ENCODE peak calls at places on chromosome 22, in five cellular contexts. W is left ventricle myocardium inferior, N is PC-9, R is endothelial cell of umbilical vein, D is transverse colon. V is an unnamed sample.

GRCh38 chr22:33271390-33272161 is 213.4 kb upstream of the SYN3 start:
- DNase-seq in N (no peak), R (no peak), W (peak; percentile 67), D (peak; percentile 44), V (no peak)

GRCh38 chr22:40628354-40629042 is 8.0 kb downstream of the MRTFA start:
- DNase-seq in D (no peak), R (no peak), W (no peak), N (no peak), V (no peak)

GRCh38 chr22:26828311-26828710 is 170.9 kb downstream of the MIAT start:
- DNase-seq in N (no peak), W (no peak), D (no peak), R (no peak), V (no peak)

GRCh38 chr22:25404923-25405853 is 159.3 kb upstream of the GRK3 start:
- DNase-seq in N (peak; percentile 54), R (no peak), D (peak; percentile 86), W (peak; percentile 87), V (peak; percentile 80)

GRCh38 chr22:44686873-44687600 is 15.0 kb upstream of the PRR5 start:
- DNase-seq in W (no peak), D (no peak), N (no peak), R (no peak), V (no peak)

GRCh38 chr22:39183991-39184585 is 31.6 kb upstream of the CBX7 start:
- DNase-seq in W (no peak), R (peak; percentile 22), D (no peak), N (no peak), V (no peak)

GRCh38 chr22:22103078-22103593 is 120.5 kb upstream of the TOP3B start:
- DNase-seq in N (no peak), W (no peak), D (no peak), R (no peak), V (no peak)

GRCh38 chr22:40196628-40197027 is 18.9 kb downstream of the TNRC6B start:
- DNase-seq in N (peak; percentile 16), W (no peak), D (no peak), R (peak; percentile 85), V (peak; percentile 83)

GRCh38 chr22:33957086-33957485 is 36.8 kb upstream of the LARGE1 start:
- DNase-seq in D (no peak), N (no peak), R (no peak), W (no peak), V (no peak)

GRCh38 chr22:19872779-19873137 is 18.1 kb upstream of the GNB1L start:
- DNase-seq in W (no peak), N (no peak), R (no peak), D (no peak), V (no peak)

GRCh38 chr22:35154937-35155387 is 89.0 kb downstream of the ISX start:
- DNase-seq in N (peak; percentile 50), D (peak; percentile 53), R (peak; percentile 56), W (peak; percentile 26), V (peak; percentile 51)

GRCh38 chr22:39244496-39245129 is at the start of gene PDGFB:
- DNase-seq in D (peak; percentile 41), N (peak; percentile 71), W (peak; percentile 63), R (peak; percentile 65), V (no peak)

GRCh38 chr22:33853200-33854097 is 66.8 kb downstream of the LARGE1 start:
- DNase-seq in N (peak; percentile 68), R (peak; percentile 6), W (peak; percentile 60), D (peak; percentile 78), V (peak; percentile 77)

GRCh38 chr22:39946571-39947407 is 13.4 kb upstream of the TMA7B start:
- DNase-seq in R (peak; percentile 12), D (no peak), N (no peak), W (no peak), V (no peak)

GRCh38 chr22:20953668-20954500 is 13.2 kb upstream of the AIFM3 start:
- DNase-seq in R (no peak), W (no peak), D (no peak), N (no peak), V (no peak)

GRCh38 chr22:19396934-19397728 is 34.4 kb downstream of the HIRA start:
- DNase-seq in D (no peak), W (no peak), R (no peak), N (no peak), V (no peak)

GRCh38 chr22:37803195-37803635 is 4.5 kb upstream of the GCAT start:
- DNase-seq in W (no peak), D (no peak), R (peak; percentile 20), N (no peak), V (no peak)

GRCh38 chr22:20080445-20080775 is 369 bp downstream of the DGCR8 start:
- DNase-seq in D (peak; percentile 71), N (peak; percentile 59), R (peak; percentile 43), W (peak; percentile 68), V (peak; percentile 75)

DNA sequence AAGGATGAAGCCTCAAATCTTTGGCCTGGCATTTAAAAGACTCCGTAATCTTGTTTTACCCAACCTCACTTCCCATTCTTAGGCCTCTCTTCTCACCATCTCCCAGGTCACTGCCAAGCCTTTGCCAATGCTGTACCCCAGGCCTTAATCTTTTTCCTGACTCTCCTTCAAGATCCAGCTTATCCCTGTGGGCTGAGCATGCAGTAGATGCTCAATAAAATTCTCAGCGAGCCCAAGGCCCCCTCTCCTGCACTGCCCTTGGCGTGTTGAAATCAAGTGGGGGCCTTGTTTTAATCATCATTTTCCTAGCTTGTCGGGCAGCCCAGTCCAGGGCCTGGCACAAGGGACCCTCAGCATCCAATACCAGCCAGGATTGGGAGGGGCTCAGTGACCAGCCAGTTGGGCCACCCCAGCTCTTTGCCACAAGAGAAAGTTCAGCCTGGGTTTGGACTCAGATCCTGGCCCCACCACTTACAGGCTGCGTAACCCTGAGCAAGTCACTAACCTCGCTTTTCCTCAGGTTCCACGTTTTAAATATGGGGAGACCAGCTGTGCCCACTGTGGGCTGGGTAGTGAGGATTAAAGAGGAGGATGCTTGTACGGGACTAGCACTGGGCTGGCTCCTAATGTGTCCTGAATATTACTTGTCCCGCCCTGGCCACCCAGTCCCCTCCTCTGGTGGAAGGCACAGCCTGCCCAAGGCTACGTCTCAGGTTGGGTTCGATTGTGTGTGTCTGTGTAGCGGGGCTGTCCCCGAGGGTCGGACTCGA is 944 bp upstream of the YWHAH start:
- DNase-seq in R (no peak), W (no peak), N (no peak), D (no peak), V (no peak)
- H3K4me1 ChIP-seq in R (peaks cover 24% of the 10 kb centered on the region), W (peaks cover 41% of the 10 kb centered on the region), N (peaks cover 20% of the 10 kb centered on the region), D (peaks cover 21% of the 10 kb centered on the region), V (peaks cover 28% of the 10 kb centered on the region)

DNA sequence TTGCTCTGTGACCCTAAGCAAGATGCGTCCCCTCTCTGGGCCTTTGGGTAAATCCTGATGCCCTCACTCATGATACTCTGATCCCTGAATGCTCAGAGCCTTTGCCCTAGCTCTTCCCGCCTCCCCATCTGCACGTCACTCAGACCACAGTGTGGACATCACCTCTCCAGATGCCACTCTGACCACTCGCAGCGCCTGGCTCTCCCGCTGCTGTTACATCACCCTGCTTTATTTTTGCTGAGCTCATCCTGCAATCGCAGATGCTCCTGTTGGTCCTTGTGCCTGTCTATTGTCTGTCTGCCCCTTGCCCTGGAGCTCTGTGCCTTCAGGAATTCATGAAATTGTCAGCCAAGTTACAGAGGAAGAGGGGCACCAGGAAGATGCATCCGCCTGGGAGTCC is 5.5 kb downstream of the OSM start:
- DNase-seq in R (no peak), N (no peak), W (no peak), D (no peak), V (no peak)
- H3K9me3 ChIP-seq in R (no peaks in the 10 kb centered on the region), N (no peaks in the 10 kb centered on the region), W (no peaks in the 10 kb centered on the region), D (no peaks in the 10 kb centered on the region), V (no peaks in the 10 kb centered on the region)

DNA sequence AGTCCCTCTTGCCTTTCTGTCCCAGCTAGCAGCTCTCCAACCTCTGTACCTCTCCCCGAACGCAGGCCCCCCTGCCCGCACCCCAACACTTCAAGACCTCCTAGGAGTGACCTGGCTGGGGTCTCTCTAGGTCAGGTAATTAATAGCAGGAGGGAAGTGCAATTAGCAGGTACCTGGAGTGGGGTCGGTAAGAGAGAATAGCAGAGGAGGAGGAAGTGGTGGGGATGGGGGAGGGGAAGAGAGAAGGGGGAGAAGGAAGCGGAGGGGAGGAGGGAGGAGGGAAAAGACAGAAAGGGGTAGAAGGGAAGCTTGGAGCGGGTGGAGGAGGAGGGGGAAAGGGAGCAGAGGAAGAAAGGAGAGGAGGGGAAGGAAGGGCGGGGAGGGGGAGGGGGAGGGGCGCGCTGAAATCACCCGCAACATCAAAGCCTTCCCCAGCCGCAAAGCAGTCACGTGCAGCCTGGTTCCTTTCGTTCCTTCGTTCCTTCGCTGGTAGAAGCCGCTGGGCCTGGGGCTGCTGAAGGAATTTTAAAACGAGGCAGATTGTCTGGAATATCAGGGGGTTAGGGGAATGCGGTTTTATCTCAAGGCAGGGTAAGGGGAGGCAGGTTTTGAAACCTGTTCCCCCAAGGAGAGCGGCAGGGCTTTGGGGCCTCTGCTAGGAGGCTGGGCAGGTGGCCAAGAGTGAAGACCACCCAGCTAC is 29.3 kb upstream of the TCF20 start:
- DNase-seq in D (peak; percentile 48), R (no peak), W (peak; percentile 48), N (no peak), V (no peak)
- H3K4me1 ChIP-seq in D (peaks cover 37% of the 10 kb centered on the region), R (no peaks in the 10 kb centered on the region), W (peaks cover 9% of the 10 kb centered on the region), N (peaks cover 16% of the 10 kb centered on the region), V (no peaks in the 10 kb centered on the region)

GRCh38 chr22:49044091-49044490 is 783.6 kb downstream of the BRD1 start:
- DNase-seq in W (no peak), D (no peak), R (no peak), N (no peak), V (no peak)
- H3K9me3 ChIP-seq in W (no peaks in the 10 kb centered on the region), D (no peaks in the 10 kb centered on the region), R (no peaks in the 10 kb centered on the region), N (no peaks in the 10 kb centered on the region), V (no peaks in the 10 kb centered on the region)

GRCh38 chr22:17943533-17944204 is 80.7 kb downstream of the MICAL3 start:
- DNase-seq in D (no peak), W (no peak), R (peak; percentile 22), N (no peak), V (no peak)

GRCh38 chr22:17945156-17945850 is 79.1 kb downstream of the MICAL3 start:
- DNase-seq in D (no peak), W (no peak), N (no peak), R (no peak), V (no peak)

GRCh38 chr22:17942721-17943120 is 81.6 kb downstream of the MICAL3 start:
- DNase-seq in W (no peak), R (no peak), N (no peak), D (no peak), V (no peak)

GRCh38 chr22:17945851-17946690 is 78.3 kb downstream of the MICAL3 start:
- DNase-seq in D (no peak), N (no peak), R (no peak), W (no peak), V (no peak)

DNA sequence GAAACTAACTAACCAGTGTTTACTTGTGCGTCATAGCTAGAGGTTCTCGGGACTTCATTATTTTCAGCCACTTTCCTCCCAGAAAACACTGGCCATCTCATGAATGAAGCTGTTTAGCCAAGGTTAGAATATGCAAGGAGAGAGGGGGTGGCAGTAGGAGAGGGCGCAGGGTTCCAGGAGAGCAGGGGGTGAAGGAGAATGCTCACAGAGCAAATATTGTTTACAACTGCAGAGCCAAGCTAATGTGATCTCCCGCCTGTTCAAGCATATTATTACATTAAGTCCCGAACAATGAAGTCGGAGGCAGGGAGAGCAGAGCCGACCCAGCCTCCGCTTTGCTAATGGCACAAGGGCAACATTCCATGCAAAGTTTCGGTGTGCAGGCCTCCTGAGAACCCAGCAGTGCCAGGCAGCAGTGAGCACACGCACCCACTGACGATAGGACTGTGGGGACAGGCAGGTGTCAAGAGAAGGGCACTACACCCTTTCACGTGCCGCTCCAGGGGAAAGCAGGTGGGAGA is 80.1 kb downstream of the MICAL3 start:
- DNase-seq in D (no peak), W (no peak), N (no peak), R (no peak), V (no peak)
- H3K4me1 ChIP-seq in D (peaks cover 25% of the 10 kb centered on the region), W (peaks cover 100% of the 10 kb centered on the region), N (no peaks in the 10 kb centered on the region), R (no peaks in the 10 kb centered on the region), V (no peaks in the 10 kb centered on the region)

GRCh38 chr22:47206185-47206584 is 443.7 kb downstream of the TBC1D22A start:
- DNase-seq in W (no peak), D (no peak), N (no peak), R (no peak), V (no peak)
- H3K9me3 ChIP-seq in W (no peaks in the 10 kb centered on the region), D (no peaks in the 10 kb centered on the region), N (no peaks in the 10 kb centered on the region), R (no peaks in the 10 kb centered on the region), V (no peaks in the 10 kb centered on the region)